ENCODE peak calls at places on chromosomes 5 and 9, in seven cellular contexts. L is MM.1S, P is IMR-90, X is K562, T is neural progenitor cell, Y is mammary epithelial cell, K is neuronal stem cell. C is an unnamed sample.

GRCh38 chr5:132943362-132944022 is 19.9 kb downstream of the AFF4 start:
- DNase-seq in P (no peak), K (no peak), T (no peak), L (no peak), X (no peak), Y (no peak), C (no peak)

GRCh38 chr5:172078027-172078426 is 71.6 kb upstream of the FBXW11 start:
- DNase-seq in P (no peak), K (no peak), T (no peak), Y (no peak), X (no peak), L (no peak), C (no peak)

GRCh38 chr9:4680178-4680535 is 788 bp downstream of the CDC37L1 start:
- DNase-seq in T (no peak), X (no peak), L (peak; percentile 12), K (no peak), P (no peak), Y (peak; percentile 37), C (no peak)

GRCh38 chr5:38978036-38978435 is 96.2 kb downstream of the RICTOR start:
- DNase-seq in L (no peak), X (no peak), Y (no peak), T (no peak), K (no peak), P (no peak), C (no peak)

GRCh38 chr5:91357012-91357634 is 26.0 kb downstream of the ARRDC3 start:
- DNase-seq in X (no peak), K (no peak), P (no peak), T (no peak), Y (no peak), L (no peak), C (peak; percentile 4)

GRCh38 chr5:65769539-65769938 is 47.5 kb downstream of the NLN start:
- DNase-seq in P (peak; percentile 95), T (no peak), L (no peak), Y (peak; percentile 87), X (no peak), K (no peak), C (no peak)

GRCh38 chr5:52481851-52482250 is 305.9 kb upstream of the ITGA1 start:
- DNase-seq in X (no peak), K (no peak), Y (no peak), P (no peak), T (no peak), L (no peak), C (no peak)

GRCh38 chr5:137348759-137349158 is 150.4 kb downstream of the SPOCK1 start:
- DNase-seq in Y (no peak), K (no peak), L (no peak), P (no peak), T (no peak), X (no peak), C (no peak)

GRCh38 chr5:150141544-150142188 is 14.0 kb downstream of the PDGFRB start:
- DNase-seq in Y (no peak), P (peak; percentile 93), K (peak; percentile 67), L (no peak), X (no peak), T (peak; percentile 83), C (peak; percentile 96)

GRCh38 chr5:95771892-95772291 is 40.8 kb downstream of the RHOBTB3 start:
- DNase-seq in Y (no peak), K (no peak), P (no peak), X (no peak), L (no peak), T (no peak), C (no peak)
- H3K4me2 ChIP-seq in Y (no peak overlapping the region), K (no peak overlapping the region), P (no peak overlapping the region), X (no peak overlapping the region), L (no peak overlapping the region), T (no peak overlapping the region), C (no peak overlapping the region)

GRCh38 chr9:125066839-125067619 is 76.3 kb downstream of the SCAI start:
- DNase-seq in X (no peak), P (peak; percentile 47), L (no peak), T (no peak), K (no peak), Y (no peak), C (peak; percentile 20)
- H3K4me2 ChIP-seq in X (no peak overlapping the region), P (peak overlapping the region; percentile 34), L (no peak overlapping the region), T (no peak overlapping the region), K (no peak overlapping the region), Y (no peak overlapping the region), C (no peak overlapping the region)

DNA sequence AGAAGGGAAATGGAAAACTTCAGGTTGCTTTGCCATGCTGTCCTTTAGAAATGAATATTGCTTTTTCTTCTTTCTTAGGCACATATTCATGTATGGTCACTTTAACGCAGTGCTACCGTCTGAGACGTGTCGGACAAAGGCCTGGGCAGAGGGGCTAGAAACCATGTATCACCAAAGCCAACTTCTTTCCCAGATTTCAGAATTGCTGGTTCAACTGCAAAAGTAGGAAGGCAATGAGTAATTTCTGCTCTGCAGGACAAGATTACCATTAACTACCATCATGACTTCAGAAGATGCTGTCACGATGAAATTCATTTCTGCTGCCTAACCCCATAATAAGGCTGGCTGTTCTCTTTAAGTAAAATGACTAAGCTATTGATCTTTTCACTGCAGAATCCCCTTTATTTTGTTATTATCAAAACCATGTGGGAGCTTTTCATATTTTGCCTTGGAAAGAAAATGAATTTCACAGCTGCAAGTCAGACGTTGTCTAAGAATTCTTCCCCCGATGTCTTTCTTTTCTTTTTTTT is 306.6 kb downstream of the PDE4D start:
- DNase-seq in T (no peak), P (no peak), Y (no peak), L (no peak), X (no peak), K (no peak), C (no peak)
- H3K4me2 ChIP-seq in T (peak overlapping the region; percentile 74), P (no peak overlapping the region), Y (no peak overlapping the region), L (no peak overlapping the region), X (no peak overlapping the region), K (no peak overlapping the region), C (no peak overlapping the region)

DNA sequence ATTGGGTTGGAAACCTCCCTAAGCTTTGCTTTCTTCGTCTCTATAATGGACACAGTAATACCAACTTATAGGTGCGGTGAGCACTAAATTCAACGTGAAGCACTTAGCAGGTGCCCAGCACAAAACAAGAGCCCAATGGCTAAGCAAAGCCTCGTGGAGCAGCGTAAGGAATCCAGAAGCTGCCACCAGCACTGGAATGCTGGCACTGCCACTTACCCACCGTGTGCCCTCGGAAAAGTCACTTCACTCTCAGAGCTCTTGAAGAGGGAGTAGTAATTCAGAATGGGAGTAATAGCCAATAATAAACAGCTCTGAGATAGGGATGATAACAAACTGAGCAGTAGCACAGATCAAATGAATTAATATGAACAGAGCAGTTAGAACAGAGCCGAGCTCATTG is 16.4 kb downstream of the DAP start:
- DNase-seq in L (no peak), K (no peak), Y (no peak), P (no peak), T (no peak), X (no peak), C (no peak)
- H3K4me2 ChIP-seq in L (no peak overlapping the region), K (no peak overlapping the region), Y (no peak overlapping the region), P (no peak overlapping the region), T (no peak overlapping the region), X (no peak overlapping the region), C (no peak overlapping the region)

GRCh38 chr5:173628501-173628900 is 12.1 kb upstream of the BOD1 start:
- DNase-seq in T (no peak), L (no peak), Y (no peak), P (no peak), X (no peak), K (no peak), C (no peak)
- H3K4me2 ChIP-seq in T (no peak overlapping the region), L (no peak overlapping the region), Y (no peak overlapping the region), P (no peak overlapping the region), X (no peak overlapping the region), K (no peak overlapping the region), C (no peak overlapping the region)

GRCh38 chr5:2744485-2744884 is 7.0 kb downstream of the IRX2 start:
- DNase-seq in K (no peak), L (no peak), P (no peak), T (no peak), X (no peak), Y (no peak), C (no peak)
- H3K4me2 ChIP-seq in K (no peak overlapping the region), L (no peak overlapping the region), P (no peak overlapping the region), T (peak overlapping the region; percentile 36), X (no peak overlapping the region), Y (peak overlapping the region; percentile 94), C (no peak overlapping the region)

DNA sequence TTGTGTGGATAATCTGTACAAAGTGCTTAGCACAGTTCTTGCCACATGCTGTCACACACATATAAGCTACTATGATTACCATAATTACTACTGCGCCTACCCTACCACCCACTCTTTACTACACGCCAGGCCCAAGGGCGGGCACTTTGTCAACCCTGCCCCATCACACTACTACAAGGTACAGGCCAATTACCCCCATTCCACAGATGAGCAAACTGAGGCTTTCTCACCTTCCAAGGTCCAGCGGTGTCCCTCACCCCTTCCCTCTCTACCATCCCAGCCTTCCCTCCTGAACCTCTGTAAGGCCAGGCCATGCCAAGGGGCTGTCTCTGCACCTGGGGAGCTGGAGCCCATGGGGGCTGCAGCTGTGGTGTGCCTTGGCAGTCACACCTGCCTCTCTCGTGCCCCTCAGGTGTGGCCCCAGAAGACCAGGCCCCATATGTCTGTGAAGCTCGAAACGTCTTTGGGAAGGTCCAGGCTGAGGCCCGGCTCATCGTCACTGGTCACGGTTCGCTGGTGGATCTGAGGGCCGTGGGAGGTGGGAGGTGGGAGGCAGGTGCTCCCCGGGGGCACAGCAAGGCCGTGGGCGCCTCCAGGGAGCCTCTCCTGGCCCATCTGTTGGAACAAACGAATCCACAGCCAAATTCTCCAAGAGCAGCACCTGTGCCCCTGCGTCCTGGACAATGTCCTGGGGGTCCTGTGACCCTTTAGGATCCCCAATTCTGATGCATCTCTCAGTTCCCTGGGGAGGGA is 54.6 kb downstream of the HMCN2 start:
- DNase-seq in K (no peak), T (no peak), Y (no peak), X (no peak), L (no peak), P (no peak), C (no peak)
- H3K4me2 ChIP-seq in K (no peak overlapping the region), T (no peak overlapping the region), Y (no peak overlapping the region), X (no peak overlapping the region), L (no peak overlapping the region), P (no peak overlapping the region), C (no peak overlapping the region)

GRCh38 chr5:111744455-111744854 is 12.5 kb downstream of the NREP start:
- DNase-seq in P (no peak), K (no peak), Y (no peak), L (no peak), X (no peak), T (no peak), C (no peak)

GRCh38 chr5:111742595-111742994 is 14.4 kb downstream of the NREP start:
- DNase-seq in L (no peak), X (no peak), T (no peak), K (no peak), Y (no peak), P (peak; percentile 93), C (no peak)

GRCh38 chr5:111743993-111744392 is 13.0 kb downstream of the NREP start:
- DNase-seq in L (no peak), Y (no peak), T (no peak), K (no peak), X (no peak), P (peak; percentile 44), C (no peak)

GRCh38 chr5:111742166-111742565 is 14.8 kb downstream of the NREP start:
- DNase-seq in X (no peak), P (no peak), L (no peak), Y (no peak), K (no peak), T (no peak), C (no peak)

DNA sequence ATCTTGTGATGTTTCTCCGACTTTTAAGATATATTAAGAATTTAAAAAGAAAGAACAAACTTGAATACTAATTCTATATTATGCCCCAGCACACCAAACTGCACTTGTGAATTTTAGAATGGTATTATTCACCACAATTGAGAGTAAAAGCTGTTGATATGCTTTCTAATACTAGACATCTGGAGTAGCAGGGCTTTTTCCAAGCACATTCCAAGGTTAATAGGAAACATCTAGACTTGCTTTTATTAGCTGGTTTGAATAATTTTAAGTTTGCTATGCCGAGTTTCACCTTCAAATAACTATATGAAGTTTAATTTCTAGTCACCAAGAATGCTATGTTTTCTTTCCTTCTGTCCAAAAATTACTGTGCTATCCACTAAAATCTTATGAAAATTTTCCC is 13.5 kb downstream of the NREP start:
- DNase-seq in X (no peak), L (no peak), Y (no peak), P (no peak), T (no peak), K (no peak), C (no peak)
- H3K4me2 ChIP-seq in X (no peak overlapping the region), L (no peak overlapping the region), Y (no peak overlapping the region), P (peak overlapping the region; percentile 28), T (no peak overlapping the region), K (no peak overlapping the region), C (no peak overlapping the region)